ENCODE peak calls at places on chromosomes 12 and 14, in seven cellular contexts. H is H9, W is psoas muscle, X is neural crest cell, P is heart left ventricle, J is WTC11, T is adrenal gland. G is an unnamed sample.

GRCh38 chr12:128612150-128612850 is 211.5 kb downstream of the SLC15A4 start:
- DNase-seq in H (no peak), W (no peak), X (no peak), P (no peak), J (no peak), T (no peak), G (no peak)

GRCh38 chr12:39389399-39390150 is 53.3 kb downstream of the KIF21A start:
- DNase-seq in H (no peak), W (no peak), X (no peak), P (no peak), J (no peak), T (no peak), G (no peak)

GRCh38 chr12:117835113-117835512 is 133.7 kb downstream of the KSR2 start:
- DNase-seq in H (no peak), W (no peak), X (no peak), P (no peak), J (no peak), T (no peak), G (no peak)

GRCh38 chr14:77139540-77140342 is 1.9 kb downstream of the ZDHHC22 start:
- DNase-seq in H (peak), W (peak), X (peak), P (no peak), J (peak), T (no peak), G (peak)

GRCh38 chr14:65170768-65171251 is 68.5 kb upstream of the MAX start:
- DNase-seq in H (peak), W (no peak), X (peak), P (no peak), J (peak), T (peak), G (peak)

GRCh38 chr12:31353730-31354708 is 28.1 kb upstream of the SINHCAF start:
- DNase-seq in H (no peak), W (no peak), X (no peak), P (no peak), J (no peak), T (peak), G (no peak)

GRCh38 chr14:38862381-38862780 is 240.7 kb downstream of the SEC23A start:
- DNase-seq in H (no peak), W (no peak), X (no peak), P (no peak), J (no peak), T (no peak), G (no peak)

GRCh38 chr14:70635971-70636595 is 5.6 kb upstream of the TTC9 start:
- DNase-seq in H (no peak), W (no peak), X (no peak), P (no peak), J (no peak), T (no peak), G (no peak)

GRCh38 chr14:66857867-66858266 is 331.4 kb upstream of the GARIN2 start:
- DNase-seq in H (no peak), W (no peak), X (no peak), P (no peak), J (no peak), T (no peak), G (no peak)

GRCh38 chr14:34496007-34496678 is 34.1 kb upstream of the SPTSSA start:
- DNase-seq in H (no peak), W (peak), X (no peak), P (no peak), J (no peak), T (no peak), G (no peak)

GRCh38 chr12:77584860-77585259 is 245.8 kb upstream of the NAV3 start:
- DNase-seq in H (no peak), W (no peak), X (no peak), P (no peak), J (no peak), T (no peak), G (peak)

GRCh38 chr14:51442513-51443175 is 202.6 kb downstream of the TMX1 start:
- DNase-seq in H (no peak), W (no peak), X (no peak), P (no peak), J (no peak), T (no peak), G (no peak)

GRCh38 chr12:108302471-108303311 is 36.4 kb downstream of the CMKLR1 start:
- DNase-seq in H (peak), W (peak), X (no peak), P (peak), J (peak), T (peak), G (no peak)

GRCh38 chr12:128850400-128850799 is 2.9 kb upstream of the GLT1D1 start:
- DNase-seq in H (no peak), W (no peak), X (no peak), P (no peak), J (no peak), T (no peak), G (no peak)

GRCh38 chr12:124273630-124274029 is 21.3 kb upstream of the RFLNA start:
- DNase-seq in H (peak), W (no peak), X (peak), P (no peak), J (peak), T (no peak), G (no peak)

GRCh38 chr12:66217342-66217929 is 28.4 kb downstream of the IRAK3 start:
- DNase-seq in H (no peak), W (no peak), X (no peak), P (no peak), J (no peak), T (no peak), G (no peak)

GRCh38 chr12:4293299-4293941 is 19.9 kb downstream of the CCND2 start:
- DNase-seq in H (no peak), W (no peak), X (no peak), P (no peak), J (peak), T (no peak), G (no peak)

GRCh38 chr12:56081393-56082347 is 1.7 kb downstream of the ERBB3 start:
- DNase-seq in H (no peak), W (peak), X (peak), P (no peak), J (peak), T (no peak), G (peak)

GRCh38 chr12:44521702-44522101 is 354.4 kb downstream of the NELL2 start:
- DNase-seq in H (no peak), W (no peak), X (no peak), P (no peak), J (no peak), T (no peak), G (no peak)

GRCh38 chr14:96086032-96086431 is 46.9 kb downstream of the C14orf132 start:
- DNase-seq in H (no peak), W (no peak), X (no peak), P (no peak), J (no peak), T (no peak), G (peak)

GRCh38 chr12:108568653-108569154 is 6.3 kb downstream of the ISCU start:
- DNase-seq in H (no peak), W (no peak), X (no peak), P (no peak), J (no peak), T (no peak), G (no peak)

GRCh38 chr14:26966942-26967341 is 369.1 kb upstream of the NOVA1 start:
- DNase-seq in H (no peak), W (peak), X (no peak), P (no peak), J (no peak), T (no peak), G (no peak)

GRCh38 chr12:10167588-10167987 is 4.3 kb downstream of the OLR1 start:
- DNase-seq in H (no peak), W (no peak), X (no peak), P (no peak), J (no peak), T (no peak), G (no peak)

GRCh38 chr12:85186236-85186635 is 93.8 kb upstream of the ALX1 start:
- DNase-seq in H (no peak), W (no peak), X (no peak), P (no peak), J (no peak), T (no peak), G (no peak)

GRCh38 chr14:68676511-68676943 is 116.3 kb downstream of the ZFP36L1 start:
- DNase-seq in H (no peak), W (no peak), X (no peak), P (no peak), J (no peak), T (no peak), G (no peak)

GRCh38 chr12:66288121-66288520 is 14.2 kb upstream of the HELB start:
- DNase-seq in H (no peak), W (no peak), X (no peak), P (no peak), J (no peak), T (no peak), G (no peak)

GRCh38 chr12:20320552-20320951 is 47.8 kb upstream of the PDE3A start:
- DNase-seq in H (no peak), W (no peak), X (no peak), P (no peak), J (no peak), T (no peak), G (no peak)

GRCh38 chr14:70188608-70189540 is at the start of gene SLC8A3:
- DNase-seq in H (peak), W (peak), X (peak), P (no peak), J (peak), T (peak), G (peak)

GRCh38 chr14:90523544-90523943 is 126.7 kb downstream of the CALM1 start:
- DNase-seq in H (no peak), W (no peak), X (no peak), P (no peak), J (no peak), T (no peak), G (no peak)

GRCh38 chr12:108525681-108526080 is 10.6 kb downstream of the FICD start:
- DNase-seq in H (no peak), W (no peak), X (no peak), P (no peak), J (no peak), T (peak), G (no peak)

GRCh38 chr12:82383930-82384513 is 25.7 kb downstream of the METTL25 start:
- DNase-seq in H (no peak), W (no peak), X (no peak), P (no peak), J (no peak), T (no peak), G (no peak)

GRCh38 chr12:87812711-87813110 is 216.5 kb downstream of the C12orf50 start:
- DNase-seq in H (no peak), W (no peak), X (no peak), P (no peak), J (no peak), T (no peak), G (no peak)

GRCh38 chr14:58465425-58465824 is 37.9 kb downstream of the KIAA0586 start:
- DNase-seq in H (no peak), W (no peak), X (no peak), P (no peak), J (no peak), T (no peak), G (no peak)

GRCh38 chr12:25436206-25436912 is 116.7 kb downstream of the LMNTD1 start:
- DNase-seq in H (peak), W (peak), X (peak), P (peak), J (no peak), T (peak), G (no peak)

GRCh38 chr14:104249092-104249491 is 110.7 kb downstream of the KIF26A start:
- DNase-seq in H (peak), W (no peak), X (no peak), P (no peak), J (no peak), T (no peak), G (no peak)

GRCh38 chr12:4526923-4527546 is 11.7 kb upstream of the RAD51AP1 start:
- DNase-seq in H (no peak), W (no peak), X (no peak), P (no peak), J (no peak), T (no peak), G (no peak)

GRCh38 chr12:94998322-94998721 is 5.2 kb downstream of the NDUFA12 start:
- DNase-seq in H (no peak), W (no peak), X (no peak), P (no peak), J (no peak), T (no peak), G (no peak)

GRCh38 chr12:94997061-94997460 is 6.4 kb downstream of the NDUFA12 start:
- DNase-seq in H (no peak), W (no peak), X (no peak), P (no peak), J (no peak), T (no peak), G (no peak)

GRCh38 chr12:94997726-94998125 is 5.8 kb downstream of the NDUFA12 start:
- DNase-seq in H (no peak), W (no peak), X (no peak), P (no peak), J (no peak), T (no peak), G (no peak)

GRCh38 chr12:94990222-94990621 is 13.3 kb downstream of the NDUFA12 start:
- DNase-seq in H (no peak), W (no peak), X (no peak), P (no peak), J (no peak), T (no peak), G (no peak)

GRCh38 chr12:94994312-94994711 is 9.2 kb downstream of the NDUFA12 start:
- DNase-seq in H (no peak), W (no peak), X (no peak), P (no peak), J (no peak), T (peak), G (no peak)
- TF ChIP-seq CTCF in H (no peak), W (no peak), X (no peak), P (no peak), J (no peak), T (no peak), G (no peak)

GRCh38 chr14:80867798-80868197 is 73.7 kb downstream of the CEP128 start:
- DNase-seq in H (no peak), W (no peak), X (no peak), P (no peak), J (no peak), T (no peak), G (no peak)

GRCh38 chr14:80865565-80865964 is 76.0 kb downstream of the CEP128 start:
- DNase-seq in H (no peak), W (no peak), X (no peak), P (no peak), J (no peak), T (no peak), G (no peak)

GRCh38 chr14:80867091-80867490 is 74.4 kb downstream of the CEP128 start:
- DNase-seq in H (no peak), W (no peak), X (no peak), P (no peak), J (no peak), T (no peak), G (no peak)

GRCh38 chr14:80862983-80863382 is 78.6 kb downstream of the CEP128 start:
- DNase-seq in H (no peak), W (no peak), X (no peak), P (no peak), J (no peak), T (no peak), G (no peak)
- TF ChIP-seq CTCF in H (peak), W (no peak), X (peak), P (peak), J (no peak), T (peak), G (no peak)

GRCh38 chr12:111024205-111024794 is 103.9 kb upstream of the MYL2 start:
- DNase-seq in H (peak), W (peak), X (peak), P (peak), J (peak), T (peak), G (peak)
- TF ChIP-seq CTCF in H (peak), W (peak), X (peak), P (peak), J (peak), T (peak), G (peak)

GRCh38 chr12:51417826-51418225 is 6.8 kb upstream of the SLC4A8 start:
- DNase-seq in H (no peak), W (no peak), X (no peak), P (no peak), J (no peak), T (no peak), G (no peak)
- TF ChIP-seq CTCF in H (no peak), W (no peak), X (no peak), P (no peak), J (no peak), T (no peak), G (no peak)

GRCh38 chr14:85178869-85179268 is 351.1 kb upstream of the FLRT2 start:
- DNase-seq in H (no peak), W (no peak), X (no peak), P (no peak), J (no peak), T (no peak), G (no peak)
- TF ChIP-seq CTCF in H (no peak), W (no peak), X (no peak), P (no peak), J (no peak), T (no peak), G (no peak)

GRCh38 chr12:7060353-7060954 is at the start of gene C1S:
- DNase-seq in H (peak), W (peak), X (no peak), P (peak), J (peak), T (peak), G (no peak)
- TF ChIP-seq CTCF in H (peak), W (peak), X (peak), P (peak), J (no peak), T (peak), G (no peak)

G was measured in glutamatergic neuron.